ENCODE peak calls at places on chromosomes 5 and 9, in seven cellular contexts. V is upper lobe of left lung, U is pancreas, P is BE2C, C is upper lobe of right lung, O is coronary artery, K is DND-41. I is an unnamed sample.

GRCh38 chr5:9197881-9198260 is 348.0 kb downstream of the SEMA5A start:
- DNase-seq in K (no peak), V (no peak), U (no peak), P (no peak), C (no peak), O (no peak), I (peak)

GRCh38 chr9:6014668-6015270 is 655 bp downstream of the RANBP6 start:
- DNase-seq in K (no peak), V (no peak), O (no peak), C (no peak), U (no peak), P (no peak), I (no peak)

GRCh38 chr9:69609156-69609555 is 63.0 kb downstream of the APBA1 start:
- DNase-seq in V (no peak), U (no peak), K (no peak), C (no peak), O (no peak), P (no peak), I (no peak)

GRCh38 chr5:153469423-153469822 is 21.0 kb upstream of the GRIA1 start:
- DNase-seq in O (no peak), U (no peak), V (no peak), C (no peak), P (no peak), K (no peak), I (no peak)

GRCh38 chr5:179306191-179307005 is 38.9 kb downstream of the ADAMTS2 start:
- DNase-seq in K (no peak), C (peak), P (no peak), V (no peak), U (no peak), O (peak), I (no peak)

GRCh38 chr5:23260621-23261020 is 246.8 kb upstream of the PRDM9 start:
- DNase-seq in K (no peak), P (no peak), C (no peak), V (no peak), U (no peak), O (no peak), I (no peak)

GRCh38 chr5:160539431-160539830 is 117.8 kb downstream of the PTTG1 start:
- DNase-seq in O (no peak), K (no peak), C (no peak), V (no peak), P (no peak), U (no peak), I (no peak)

GRCh38 chr5:122076669-122077450 is 1.2 kb downstream of the LOX start:
- DNase-seq in V (peak), C (peak), U (peak), P (peak), O (peak), K (no peak), I (peak)

GRCh38 chr9:3386753-3387152 is 139.0 kb downstream of the RFX3 start:
- DNase-seq in K (no peak), U (no peak), V (no peak), O (no peak), C (no peak), P (no peak), I (no peak)

GRCh38 chr5:159030357-159030756 is 69.4 kb downstream of the EBF1 start:
- DNase-seq in U (no peak), K (no peak), P (no peak), O (no peak), C (no peak), V (no peak), I (no peak)

GRCh38 chr5:51494821-51495220 is 111.6 kb downstream of the ISL1 start:
- DNase-seq in U (no peak), V (no peak), O (no peak), C (peak), P (no peak), K (no peak), I (no peak)

GRCh38 chr5:8628521-8628920 is 759.6 kb downstream of the MTRR start:
- DNase-seq in U (no peak), P (no peak), V (no peak), K (no peak), O (no peak), C (no peak), I (no peak)

GRCh38 chr5:9596256-9596655 is 33.9 kb downstream of the TAS2R1 start:
- DNase-seq in O (no peak), U (no peak), P (no peak), V (no peak), K (no peak), C (no peak), I (no peak)

GRCh38 chr9:107158321-107158720 is 124.8 kb upstream of the RAD23B start:
- DNase-seq in U (no peak), O (no peak), K (no peak), C (no peak), V (no peak), P (peak), I (no peak)

GRCh38 chr9:86795861-86796497 is 151.3 kb downstream of the GAS1 start:
- DNase-seq in K (no peak), C (no peak), P (no peak), U (no peak), V (no peak), O (no peak), I (no peak)

GRCh38 chr5:127565586-127566270 is 48.3 kb downstream of the PRRC1 start:
- DNase-seq in P (no peak), U (no peak), V (no peak), O (no peak), K (no peak), C (no peak), I (no peak)

GRCh38 chr5:127563133-127563532 is 45.7 kb downstream of the PRRC1 start:
- DNase-seq in K (no peak), V (peak), C (no peak), O (no peak), U (no peak), P (no peak), I (no peak)

GRCh38 chr5:127561254-127561653 is 43.8 kb downstream of the PRRC1 start:
- DNase-seq in U (no peak), K (no peak), C (no peak), V (no peak), O (no peak), P (no peak), I (no peak)

GRCh38 chr5:127564002-127564769 is 46.7 kb downstream of the PRRC1 start:
- DNase-seq in K (peak), O (no peak), P (peak), C (no peak), V (peak), U (no peak), I (no peak)

DNA sequence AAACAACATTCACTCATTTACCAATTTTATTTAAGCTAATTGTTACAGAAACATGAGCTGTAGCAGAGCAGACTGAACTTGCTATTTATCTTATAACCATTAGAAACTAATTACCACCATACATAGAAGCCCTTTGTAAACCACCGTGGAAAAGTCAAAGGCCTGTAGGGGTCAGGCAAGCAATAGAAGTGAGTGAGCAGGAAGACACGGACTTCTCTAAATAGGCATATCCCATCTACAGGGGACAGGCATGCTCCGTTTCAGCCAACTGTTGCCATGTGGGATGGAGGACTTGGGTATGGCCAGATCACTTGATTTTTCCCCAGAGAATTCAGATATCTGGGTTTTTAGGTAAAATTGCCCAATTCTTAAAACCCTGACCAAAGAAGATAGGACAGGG is 44.8 kb downstream of the PRRC1 start:
- DNase-seq in K (no peak), O (no peak), C (no peak), U (no peak), P (peak), V (no peak), I (no peak)
- TF ChIP-seq CTCF in K (peak), O (no peak), C (peak), U (no peak), P (peak), V (no peak), I (peak)

DNA sequence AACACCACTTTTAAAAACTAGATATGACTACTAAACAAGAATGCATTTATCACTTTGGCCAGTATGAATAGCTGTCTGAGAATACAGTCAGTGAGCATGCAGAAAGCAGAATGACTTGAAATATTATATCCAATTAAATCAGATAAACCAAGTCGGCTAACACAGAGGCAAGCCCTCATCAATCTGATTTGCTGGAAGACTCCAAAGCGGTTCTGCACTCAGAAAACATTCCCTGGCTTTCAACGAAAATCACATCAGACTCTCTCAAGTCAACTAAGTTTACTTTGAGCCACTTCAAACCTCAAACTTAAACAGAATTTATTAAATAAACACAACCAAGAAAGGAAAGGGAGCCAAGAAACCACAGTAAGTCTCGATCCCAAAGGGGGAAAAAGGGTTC is 1.4 kb downstream of the MYO10 start:
- DNase-seq in C (no peak), O (no peak), V (no peak), P (no peak), K (no peak), U (no peak), I (no peak)
- H3K4me3 ChIP-seq in C (peak), O (peak), V (peak), P (no peak), K (no peak), U (peak), I (no peak)

DNA sequence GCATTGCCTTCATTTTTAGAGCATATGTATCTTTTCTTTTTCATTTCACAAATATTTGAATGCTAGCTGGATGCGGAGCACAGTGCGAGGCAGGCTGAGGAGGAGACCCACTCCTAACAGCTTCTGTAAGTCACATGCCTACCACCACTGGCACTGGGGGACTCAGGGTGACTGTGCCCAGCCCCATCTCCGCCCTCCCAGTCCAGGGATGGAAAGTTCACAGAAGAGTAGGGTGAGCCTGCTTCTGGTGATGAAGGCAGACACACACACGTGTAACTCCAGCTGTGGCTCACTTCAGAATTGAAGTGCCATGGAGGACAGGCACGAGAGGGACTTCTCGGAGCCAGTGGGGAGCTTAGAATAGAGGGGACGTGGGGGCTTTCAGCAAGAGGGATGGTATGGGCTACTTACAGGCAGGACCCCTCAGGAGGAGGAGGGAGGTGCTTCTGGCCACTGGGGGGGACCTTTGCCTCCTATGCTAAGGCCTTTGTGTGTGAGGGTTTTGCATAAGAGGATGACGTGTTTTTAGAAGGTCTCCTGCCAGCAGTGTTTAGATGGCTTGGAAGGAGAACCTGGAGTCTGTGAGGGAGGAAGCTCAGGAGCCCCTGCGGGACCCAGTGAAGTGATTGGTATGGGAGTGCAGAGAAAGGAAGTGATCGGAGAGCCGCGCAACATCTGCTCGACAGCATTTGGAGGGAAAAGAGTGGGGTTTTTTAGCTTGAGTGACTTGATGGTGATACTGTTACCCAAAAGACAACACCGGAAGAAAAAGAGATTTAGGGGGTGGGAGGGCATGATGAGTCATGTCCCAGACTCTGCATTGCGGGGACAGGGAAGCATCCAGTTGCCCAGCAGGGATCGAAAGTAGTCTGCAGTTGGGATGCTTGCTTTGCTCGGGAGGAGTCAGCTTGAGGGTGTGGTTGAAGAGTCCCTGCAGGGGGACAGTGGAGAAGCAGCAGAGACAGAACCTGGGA is 163.5 kb upstream of the OTULINL start:
- DNase-seq in P (no peak), O (no peak), K (no peak), V (no peak), C (no peak), U (no peak), I (no peak)
- TF ChIP-seq CTCF in P (no peak), O (no peak), K (no peak), V (no peak), C (no peak), U (no peak), I (no peak)

GRCh38 chr5:116576043-116576713 is 1.6 kb upstream of the SEMA6A start:
- DNase-seq in V (peak), K (no peak), C (peak), P (peak), O (no peak), U (peak), I (peak)
- H3K4me3 ChIP-seq in V (peak), K (no peak), C (peak), P (peak), O (peak), U (peak), I (peak)

GRCh38 chr5:60611099-60611719 is 88.8 kb downstream of the DEPDC1B start:
- DNase-seq in O (no peak), V (no peak), U (no peak), K (no peak), C (no peak), P (no peak), I (no peak)
- TF ChIP-seq CTCF in O (no peak), V (no peak), U (no peak), K (no peak), C (no peak), P (no peak), I (no peak)